ENCODE peak calls at places on chromosomes 1 and 21, in seven cellular contexts. E is cardiac muscle cell, N is ELR, G is NCI-H510A treated with DMSO at 0.1 percent for 48 hours, C is spleen, A is GM23248, S is skeletal muscle cell. J is an unnamed sample.

GRCh38 chr1:164706596-164706995 is 147.6 kb downstream of the PBX1 start:
- DNase-seq in E (peak), N (peak), G (no peak), C (no peak), A (peak), S (no peak), J (no peak)

GRCh38 chr1:28553229-28553930 is 495 bp downstream of the TRNAU1AP start:
- DNase-seq in E (peak), N (peak), G (peak), C (peak), A (peak), S (no peak), J (peak)

GRCh38 chr1:225451840-225452515 is 24.1 kb upstream of the LBR start:
- DNase-seq in E (no peak), N (no peak), G (no peak), C (no peak), A (no peak), S (no peak), J (no peak)

GRCh38 chr1:61680500-61680899 is 44.4 kb downstream of the TM2D1 start:
- DNase-seq in E (no peak), N (no peak), G (no peak), C (no peak), A (no peak), S (no peak), J (no peak)

GRCh38 chr1:10528066-10529014 is 53.6 kb downstream of the PEX14 start:
- DNase-seq in E (peak), N (peak), G (no peak), C (no peak), A (peak), S (peak), J (no peak)

GRCh38 chr21:36385233-36385908 is at the start of gene CHAF1B:
- DNase-seq in E (peak), N (peak), G (peak), C (peak), A (peak), S (peak), J (peak)

GRCh38 chr1:30916296-30916695 is 7.7 kb upstream of the SDC3 start:
- DNase-seq in E (no peak), N (no peak), G (no peak), C (peak), A (no peak), S (no peak), J (no peak)

GRCh38 chr1:25342846-25343245 is 4.7 kb downstream of the TMEM50A start:
- DNase-seq in E (no peak), N (no peak), G (no peak), C (no peak), A (peak), S (no peak), J (no peak)

GRCh38 chr1:245198755-245199516 is 44.2 kb downstream of the KIF26B start:
- DNase-seq in E (no peak), N (no peak), G (no peak), C (no peak), A (no peak), S (no peak), J (no peak)

GRCh38 chr21:19321688-19322087 is 918.1 kb upstream of the TMPRSS15 start:
- DNase-seq in E (no peak), N (no peak), G (no peak), C (no peak), A (no peak), S (no peak), J (no peak)

GRCh38 chr1:234214129-234214910 is 158.9 kb upstream of the COA6 start:
- DNase-seq in E (peak), N (peak), G (peak), C (peak), A (peak), S (no peak), J (peak)

GRCh38 chr1:247111636-247112478 is 7.7 kb upstream of the ZNF669 start:
- DNase-seq in E (peak), N (peak), G (no peak), C (peak), A (peak), S (no peak), J (peak)

GRCh38 chr1:226425431-226426031 is 17.6 kb upstream of the PARP1 start:
- DNase-seq in E (no peak), N (no peak), G (no peak), C (no peak), A (no peak), S (no peak), J (no peak)

GRCh38 chr1:24526940-24527542 is 24.4 kb downstream of the RCAN3 start:
- DNase-seq in E (no peak), N (peak), G (no peak), C (no peak), A (peak), S (no peak), J (peak)

GRCh38 chr1:182671779-182672486 is 12.5 kb downstream of the RGS8 start:
- DNase-seq in E (peak), N (no peak), G (peak), C (no peak), A (no peak), S (no peak), J (no peak)

GRCh38 chr1:181112071-181112929 is 23.8 kb downstream of the IER5 start:
- DNase-seq in E (no peak), N (peak), G (peak), C (no peak), A (peak), S (peak), J (no peak)

GRCh38 chr1:200837931-200838571 is 34.7 kb upstream of the GPR25 start:
- DNase-seq in E (no peak), N (peak), G (peak), C (no peak), A (peak), S (no peak), J (no peak)

GRCh38 chr1:180239145-180240096 is 9.4 kb downstream of the LHX4 start:
- DNase-seq in E (no peak), N (no peak), G (no peak), C (no peak), A (no peak), S (no peak), J (no peak)

GRCh38 chr1:76759950-76760349 is 107.3 kb upstream of the ST6GALNAC5 start:
- DNase-seq in E (no peak), N (peak), G (peak), C (no peak), A (peak), S (peak), J (no peak)

GRCh38 chr1:218163371-218163770 is 121.7 kb upstream of the RRP15 start:
- DNase-seq in E (no peak), N (no peak), G (no peak), C (no peak), A (no peak), S (no peak), J (no peak)

GRCh38 chr1:82099170-82099569 is 298.4 kb downstream of the ADGRL2 start:
- DNase-seq in E (no peak), N (no peak), G (no peak), C (no peak), A (no peak), S (no peak), J (no peak)

GRCh38 chr1:60394436-60394835 is 320.9 kb upstream of the C1orf87 start:
- DNase-seq in E (no peak), N (no peak), G (no peak), C (no peak), A (no peak), S (peak), J (no peak)

GRCh38 chr1:8362701-8363101 is 44.8 kb downstream of the SLC45A1 start:
- DNase-seq in E (no peak), N (no peak), G (no peak), C (no peak), A (no peak), S (no peak), J (no peak)

GRCh38 chr1:38783659-38784229 is 75.8 kb downstream of the RRAGC start:
- DNase-seq in E (no peak), N (no peak), G (no peak), C (no peak), A (no peak), S (no peak), J (peak)

GRCh38 chr1:40820251-40820797 is 36.7 kb downstream of the KCNQ4 start:
- DNase-seq in E (no peak), N (no peak), G (no peak), C (no peak), A (no peak), S (no peak), J (peak)

GRCh38 chr1:1361982-1362423 is 3.6 kb upstream of the MXRA8 start:
- DNase-seq in E (peak), N (peak), G (peak), C (peak), A (peak), S (peak), J (no peak)

GRCh38 chr1:228455715-228456114 is 31.5 kb upstream of the RNF187 start:
- DNase-seq in E (no peak), N (peak), G (no peak), C (no peak), A (peak), S (no peak), J (no peak)

GRCh38 chr1:184595609-184596008 is 159.0 kb downstream of the EDEM3 start:
- DNase-seq in E (no peak), N (peak), G (no peak), C (no peak), A (peak), S (peak), J (no peak)

GRCh38 chr1:46246548-46247432 is 773 bp upstream of the RAD54L start:
- DNase-seq in E (no peak), N (peak), G (peak), C (peak), A (peak), S (peak), J (peak)